ENCODE peak calls at places on chromosomes 16 and 17, in four cellular contexts. M is NCI-H510A, I is pulmonary artery endothelial cell, N is iPS-NIHi11. J is an unnamed sample.

GRCh38 chr17:17538417-17539391 is 42.5 kb upstream of the RASD1 start:
- DNase-seq in M (peak), I (no peak), N (peak), J (no peak)

GRCh38 chr17:14768923-14769322 is 468.0 kb downstream of the HS3ST3B1 start:
- DNase-seq in M (no peak), I (no peak), N (no peak), J (no peak)

GRCh38 chr17:49365667-49366066 is 3.6 kb upstream of the ZNF652 start:
- DNase-seq in M (peak), I (no peak), N (peak), J (no peak)

GRCh38 chr17:31778538-31778937 is 80.5 kb downstream of the COPRS start:
- DNase-seq in M (no peak), I (no peak), N (no peak), J (no peak)

GRCh38 chr16:48526058-48526957 is 83.7 kb downstream of the N4BP1 start:
- DNase-seq in M (peak), I (no peak), N (peak), J (no peak)

GRCh38 chr17:31418773-31419350 is 27.4 kb downstream of the RAB11FIP4 start:
- DNase-seq in M (no peak), I (no peak), N (no peak), J (no peak)

GRCh38 chr16:75378616-75379015 is 54.7 kb downstream of the CFDP1 start:
- DNase-seq in M (no peak), I (no peak), N (no peak), J (no peak)

GRCh38 chr16:57606847-57607501 is 21.5 kb upstream of the ADGRG1 start:
- DNase-seq in M (peak), I (no peak), N (no peak), J (no peak)

GRCh38 chr17:12180644-12181261 is 160.1 kb downstream of the MAP2K4 start:
- DNase-seq in M (no peak), I (peak), N (peak), J (no peak)

GRCh38 chr17:79831367-79832210 is 7.7 kb downstream of the CBX4 start:
- DNase-seq in M (no peak), I (no peak), N (peak), J (no peak)

GRCh38 chr16:88290850-88291830 is 91.6 kb upstream of the ZNF469 start:
- DNase-seq in M (no peak), I (no peak), N (no peak), J (no peak)

GRCh38 chr17:73546770-73547345 is 97.4 kb downstream of the SDK2 start:
- DNase-seq in M (peak), I (no peak), N (peak), J (no peak)

GRCh38 chr17:77217136-77217535 is 76.4 kb downstream of the SEC14L1 start:
- DNase-seq in M (no peak), I (no peak), N (no peak), J (no peak)

GRCh38 chr17:52170963-52171572 is 12.6 kb upstream of the CA10 start:
- DNase-seq in M (no peak), I (no peak), N (peak), J (no peak)

GRCh38 chr16:50208460-50208931 is 55.4 kb downstream of the TENT4B start:
- DNase-seq in M (no peak), I (peak), N (no peak), J (no peak)

GRCh38 chr17:31596382-31597323 is 205.2 kb downstream of the RAB11FIP4 start:
- DNase-seq in M (no peak), I (peak), N (peak), J (no peak)

J was measured in activated T-cell treated with anti-CD3 and anti-CD28 coated beads for 4 hours.